ENCODE peak calls at places on chromosomes 3 and 15, in eight cellular contexts. L is WTC11, Z is A549, K is type B pancreatic cell, R is iris pigment epithelial cell, F is epithelial cell of esophagus, U is small intestine, M is AG04450. C is an unnamed sample.
A peak's percentile ranks its signal among the peaks of the same experiment; 100 is the strongest.

GRCh38 chr15:45891766-45892165 is 256.9 kb downstream of the SQOR start:
- DNase-seq in L (no peak), Z (no peak), K (no peak), R (no peak), F (no peak), U (no peak), M (no peak), C (no peak)

GRCh38 chr3:157501863-157502262 is 1.4 kb downstream of the VEPH1 start:
- DNase-seq in L (peak; percentile 17), Z (no peak), K (no peak), R (no peak), F (no peak), U (no peak), M (no peak), C (no peak)

GRCh38 chr3:177516130-177517011 is 319.1 kb upstream of the TBL1XR1 start:
- DNase-seq in L (no peak), Z (no peak), K (no peak), R (peak; percentile 97), F (no peak), U (no peak), M (peak; percentile 81), C (no peak)

GRCh38 chr15:58724471-58724870 is 25.0 kb downstream of the ADAM10 start:
- DNase-seq in L (no peak), Z (no peak), K (no peak), R (peak; percentile 82), F (no peak), U (no peak), M (no peak), C (no peak)

GRCh38 chr15:87939838-87940457 is 316.6 kb downstream of the NTRK3 start:
- DNase-seq in L (no peak), Z (no peak), K (no peak), R (no peak), F (no peak), U (no peak), M (no peak), C (no peak)

GRCh38 chr15:28116521-28117488 is 17.7 kb upstream of the OCA2 start:
- DNase-seq in L (no peak), Z (no peak), K (no peak), R (no peak), F (no peak), U (no peak), M (no peak), C (no peak)

GRCh38 chr3:157027861-157028745 is 131.8 kb downstream of the CCNL1 start:
- DNase-seq in L (no peak), Z (no peak), K (no peak), R (no peak), F (no peak), U (no peak), M (no peak), C (no peak)

GRCh38 chr3:110521019-110521418 is 550.6 kb upstream of the NECTIN3 start:
- DNase-seq in L (no peak), Z (peak; percentile 1), K (no peak), R (peak; percentile 97), F (peak; percentile 81), U (no peak), M (peak; percentile 85), C (peak; percentile 31)

GRCh38 chr3:87182023-87182422 is 45.1 kb upstream of the CHMP2B start:
- DNase-seq in L (no peak), Z (no peak), K (no peak), R (no peak), F (no peak), U (no peak), M (no peak), C (no peak)

GRCh38 chr3:136929984-136930671 is 27.7 kb upstream of the IL20RB start:
- DNase-seq in L (no peak), Z (peak; percentile 8), K (no peak), R (peak; percentile 72), F (peak; percentile 72), U (peak; percentile 58), M (no peak), C (no peak)

GRCh38 chr3:42850263-42850662 is 25.4 kb downstream of the CYP8B1 start:
- DNase-seq in L (no peak), Z (no peak), K (peak; percentile 37), R (no peak), F (no peak), U (no peak), M (no peak), C (no peak)

GRCh38 chr3:54374214-54374855 is 252.0 kb downstream of the CACNA2D3 start:
- DNase-seq in L (peak; percentile 62), Z (peak; percentile 5), K (no peak), R (no peak), F (no peak), U (peak; percentile 6), M (no peak), C (no peak)

GRCh38 chr3:114635878-114636277 is 342.1 kb downstream of the TIGIT start:
- DNase-seq in L (no peak), Z (no peak), K (no peak), R (no peak), F (no peak), U (no peak), M (no peak), C (no peak)

GRCh38 chr15:79644091-79644490 is 212.0 kb downstream of the MINAR1 start:
- DNase-seq in L (no peak), Z (peak; percentile 27), K (no peak), R (peak; percentile 81), F (peak; percentile 52), U (no peak), M (peak; percentile 24), C (no peak)

GRCh38 chr3:45968706-45969105 is 25.4 kb downstream of the CXCR6 start:
- DNase-seq in L (no peak), Z (no peak), K (no peak), R (peak; percentile 80), F (peak; percentile 53), U (no peak), M (no peak), C (no peak)

GRCh38 chr15:98541519-98541918 is 106.8 kb upstream of the IGF1R start:
- DNase-seq in L (no peak), Z (no peak), K (no peak), R (no peak), F (no peak), U (no peak), M (no peak), C (no peak)

GRCh38 chr3:72008226-72008996 is 223.5 kb upstream of the PROK2 start:
- DNase-seq in L (no peak), Z (no peak), K (no peak), R (peak; percentile 71), F (no peak), U (no peak), M (no peak), C (no peak)

GRCh38 chr3:82011336-82011735 is 249.9 kb upstream of the GBE1 start:
- DNase-seq in L (no peak), Z (no peak), K (no peak), R (no peak), F (no peak), U (no peak), M (no peak), C (no peak)

GRCh38 chr3:131712662-131713061 is 209.9 kb upstream of the MRPL3 start:
- DNase-seq in L (no peak), Z (no peak), K (no peak), R (no peak), F (no peak), U (no peak), M (no peak), C (no peak)

GRCh38 chr3:152298393-152299242 is 29.9 kb downstream of the MBNL1 start:
- DNase-seq in L (no peak), Z (peak; percentile 34), K (no peak), R (peak; percentile 99), F (peak; percentile 93), U (peak; percentile 90), M (peak; percentile 95), C (peak; percentile 66)

GRCh38 chr3:171508676-171509075 is 48.5 kb upstream of the TNIK start:
- DNase-seq in L (no peak), Z (no peak), K (no peak), R (no peak), F (no peak), U (no peak), M (no peak), C (no peak)

GRCh38 chr3:43621406-43621973 is 321 bp downstream of the ANO10 start:
- DNase-seq in L (no peak), Z (no peak), K (no peak), R (no peak), F (no peak), U (no peak), M (no peak), C (no peak)

GRCh38 chr3:89571707-89572106 is 464.3 kb downstream of the EPHA3 start:
- DNase-seq in L (no peak), Z (no peak), K (no peak), R (no peak), F (no peak), U (no peak), M (no peak), C (no peak)

GRCh38 chr3:185308126-185308754 is 54.4 kb upstream of the EHHADH start:
- DNase-seq in L (peak; percentile 78), Z (no peak), K (no peak), R (peak; percentile 70), F (peak; percentile 80), U (peak; percentile 73), M (peak; percentile 18), C (peak; percentile 9)

GRCh38 chr3:164679245-164679644 is 399.1 kb downstream of the SI start:
- DNase-seq in L (no peak), Z (no peak), K (no peak), R (no peak), F (no peak), U (no peak), M (no peak), C (no peak)

GRCh38 chr3:20316238-20316637 is 130.2 kb upstream of the SGO1 start:
- DNase-seq in L (no peak), Z (no peak), K (no peak), R (no peak), F (no peak), U (no peak), M (no peak), C (no peak)

GRCh38 chr3:134018406-134018805 is 11.3 kb downstream of the SLCO2A1 start:
- DNase-seq in L (no peak), Z (no peak), K (peak; percentile 8), R (no peak), F (no peak), U (no peak), M (no peak), C (no peak)

GRCh38 chr15:29143909-29144308 is 125.7 kb downstream of the NSMCE3 start:
- DNase-seq in L (no peak), Z (no peak), K (no peak), R (peak; percentile 51), F (no peak), U (no peak), M (peak; percentile 18), C (no peak)

GRCh38 chr3:146414010-146414409 is 55.4 kb downstream of the PLSCR2 start:
- DNase-seq in L (no peak), Z (no peak), K (no peak), R (no peak), F (no peak), U (no peak), M (no peak), C (no peak)

GRCh38 chr3:150324825-150325224 is 83.3 kb upstream of the TSC22D2 start:
- DNase-seq in L (no peak), Z (no peak), K (no peak), R (no peak), F (peak; percentile 20), U (no peak), M (no peak), C (no peak)

GRCh38 chr3:143001034-143001368 is 369 bp upstream of the U2SURP start:
- DNase-seq in L (no peak), Z (no peak), K (no peak), R (no peak), F (no peak), U (no peak), M (no peak), C (no peak)

GRCh38 chr15:90192961-90193786 is 8.0 kb upstream of the SEMA4B start:
- DNase-seq in L (no peak), Z (no peak), K (no peak), R (no peak), F (no peak), U (no peak), M (no peak), C (no peak)

GRCh38 chr3:76933245-76933644 is 106.7 kb upstream of the ROBO2 start:
- DNase-seq in L (no peak), Z (no peak), K (no peak), R (no peak), F (no peak), U (no peak), M (no peak), C (no peak)

GRCh38 chr3:72250725-72251124 is 465.8 kb upstream of the PROK2 start:
- DNase-seq in L (no peak), Z (no peak), K (no peak), R (no peak), F (no peak), U (no peak), M (no peak), C (no peak)

C was measured in T1000.